ENCODE peak calls at places on chromosomes 2 and 18, in four cellular contexts. S is stomach, D is neural progenitor cell, W is psoas muscle. F is an unnamed sample. For H3K4me1, the result is how much of the 10 kb centered on the place peaks cover.

GRCh38 chr2:226795281-226796011 is 4.2 kb downstream of the IRS1 start:
- DNase-seq in D (no peak), W (peak), S (peak), F (peak)

GRCh38 chr2:65379721-65380171 is 52.7 kb downstream of the SPRED2 start:
- DNase-seq in S (no peak), W (no peak), D (no peak), F (no peak)

GRCh38 chr18:58882681-58883080 is 18.0 kb downstream of the ZNF532 start:
- DNase-seq in W (no peak), D (no peak), S (no peak), F (no peak)

GRCh38 chr2:33316314-33316713 is 160.1 kb upstream of the RASGRP3 start:
- DNase-seq in D (no peak), W (no peak), S (no peak), F (no peak)

GRCh38 chr2:142881619-142882018 is 4.2 kb downstream of the KYNU start:
- DNase-seq in S (no peak), D (no peak), W (no peak), F (no peak)

GRCh38 chr18:43486462-43486861 is 209.2 kb upstream of the SYT4 start:
- DNase-seq in W (no peak), S (peak), D (peak), F (no peak)

GRCh38 chr2:108268001-108268400 is 20.7 kb upstream of the SULT1C2 start:
- DNase-seq in D (no peak), S (no peak), W (no peak), F (no peak)

GRCh38 chr2:69200107-69200520 is 186.9 kb downstream of the GFPT1 start:
- DNase-seq in D (no peak), S (no peak), W (no peak), F (no peak)

GRCh38 chr2:12074126-12074883 is 327.9 kb downstream of the LPIN1 start:
- DNase-seq in S (no peak), W (no peak), D (peak), F (no peak)

GRCh38 chr2:228447266-228447915 is 265.9 kb upstream of the SPHKAP start:
- DNase-seq in W (no peak), S (no peak), D (no peak), F (no peak)

GRCh38 chr2:10452956-10453885 is 5.1 kb upstream of the ODC1 start:
- DNase-seq in D (peak), S (no peak), W (no peak), F (no peak)

GRCh38 chr2:86566158-86566827 is 3.0 kb upstream of the CHMP3 start:
- DNase-seq in W (no peak), S (no peak), D (no peak), F (no peak)

GRCh38 chr2:143128681-143129580 is at the start of gene ARHGAP15:
- DNase-seq in D (no peak), W (no peak), S (peak), F (no peak)

GRCh38 chr2:236568068-236568921 is 1.3 kb upstream of the ACKR3 start:
- DNase-seq in W (peak), S (peak), D (peak), F (peak)

GRCh38 chr2:55120634-55121359 is 70.5 kb upstream of the RTN4 start:
- DNase-seq in D (peak), S (no peak), W (peak), F (peak)

GRCh38 chr2:133264951-133265949 is 303.0 kb downstream of the NCKAP5 start:
- DNase-seq in S (peak), W (peak), D (peak), F (no peak)

GRCh38 chr2:55986001-55986400 is 62.4 kb upstream of the EFEMP1 start:
- DNase-seq in W (no peak), D (no peak), S (no peak), F (no peak)

GRCh38 chr2:240287496-240288086 is 147.1 kb upstream of the OTOS start:
- DNase-seq in W (peak), D (no peak), S (peak), F (no peak)

GRCh38 chr2:167294031-167294774 is 405.9 kb downstream of the XIRP2 start:
- DNase-seq in W (peak), D (peak), S (no peak), F (no peak)

GRCh38 chr2:43136862-43137261 is 89.5 kb downstream of the ZFP36L2 start:
- DNase-seq in S (no peak), W (no peak), D (no peak), F (no peak)

GRCh38 chr2:8737571-8738175 is 55.8 kb downstream of the ID2 start:
- DNase-seq in S (no peak), W (no peak), D (no peak), F (no peak)

GRCh38 chr2:146147448-146148012 is 1627.6 kb upstream of the ZEB2 start:
- DNase-seq in S (no peak), D (peak), W (no peak), F (no peak)

GRCh38 chr2:235472443-235472842 is 21.4 kb upstream of the AGAP1 start:
- DNase-seq in W (no peak), S (no peak), D (no peak), F (no peak)

GRCh38 chr2:220034356-220035121 is 407.1 kb downstream of the SLC4A3 start:
- DNase-seq in W (no peak), D (no peak), S (no peak), F (no peak)

GRCh38 chr2:10208736-10209135 is 86.2 kb downstream of the RRM2 start:
- DNase-seq in D (no peak), W (no peak), S (no peak), F (no peak)

GRCh38 chr2:26922638-26923466 is 47.6 kb upstream of the MAPRE3 start:
- DNase-seq in D (peak), W (peak), S (peak), F (peak)

GRCh38 chr2:77513191-77513590 is 9.0 kb downstream of the LRRTM4 start:
- DNase-seq in S (no peak), D (no peak), W (no peak), F (no peak)

GRCh38 chr2:202718614-202719013 is 83.8 kb downstream of the FAM117B start:
- DNase-seq in S (no peak), W (no peak), D (no peak), F (no peak)

GRCh38 chr2:233311241-233311926 is 3.8 kb downstream of the SAG start:
- DNase-seq in S (no peak), D (no peak), W (no peak), F (no peak)

GRCh38 chr2:8296340-8296739 is 385.5 kb upstream of the ID2 start:
- DNase-seq in D (no peak), W (no peak), S (no peak), F (no peak)

GRCh38 chr18:5546660-5547059 is 2.9 kb upstream of the EPB41L3 start:
- DNase-seq in D (peak), W (no peak), S (no peak), F (no peak)

GRCh38 chr2:182625814-182626213 is 90.2 kb upstream of the DNAJC10 start:
- DNase-seq in W (no peak), S (no peak), D (no peak), F (no peak)

GRCh38 chr2:48279347-48279746 is 250.6 kb upstream of the STON1 start:
- DNase-seq in S (no peak), D (peak), W (no peak), F (no peak)

GRCh38 chr2:24831736-24832421 is 38.7 kb downstream of the CENPO start:
- DNase-seq in W (peak), S (peak), D (peak), F (no peak)

GRCh38 chr2:72627059-72627458 is 198.8 kb downstream of the EXOC6B start:
- DNase-seq in W (no peak), D (no peak), S (no peak), F (no peak)

GRCh38 chr2:196403471-196403870 is 232.1 kb upstream of the STK17B start:
- DNase-seq in D (no peak), W (no peak), S (no peak), F (no peak)

GRCh38 chr2:70771446-70771845 is 3.4 kb upstream of the ADD2 start:
- DNase-seq in S (no peak), W (no peak), D (no peak), F (no peak)

GRCh38 chr2:121150713-121151112 is 134.3 kb downstream of the TFCP2L1 start:
- DNase-seq in D (no peak), S (no peak), W (no peak), F (no peak)
- H3K4me1 ChIP-seq in D (under half), S (under half), W (under half), F (under half)

GRCh38 chr2:31147645-31148044 is 9.4 kb upstream of the GALNT14 start:
- DNase-seq in D (no peak), W (no peak), S (no peak), F (no peak)

GRCh38 chr2:31150120-31150670 is 12.0 kb upstream of the GALNT14 start:
- DNase-seq in S (no peak), W (no peak), D (no peak), F (no peak)

GRCh38 chr2:31151501-31151900 is 13.3 kb upstream of the GALNT14 start:
- DNase-seq in S (no peak), W (no peak), D (no peak), F (no peak)
- TF ChIP-seq CTCF in S (no peak), W (no peak), D (no peak), F (no peak)

DNA sequence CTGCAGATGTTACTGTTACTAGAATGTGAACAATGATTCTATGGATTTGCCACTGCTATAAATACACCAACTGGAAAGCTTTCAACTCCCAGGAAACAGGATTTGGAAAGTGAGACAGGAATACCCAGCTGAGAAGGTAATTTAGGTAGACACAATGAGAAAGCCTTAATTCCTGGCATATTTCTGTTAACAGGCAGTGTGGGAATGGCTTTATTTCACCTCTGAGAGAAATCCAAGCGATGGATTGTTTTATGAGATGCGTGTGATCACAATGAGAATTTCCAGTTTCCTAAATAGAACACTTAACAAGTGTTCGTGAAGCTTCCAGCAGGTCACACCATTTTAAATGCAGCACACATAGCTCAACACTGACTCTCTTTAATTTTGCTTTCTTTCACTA is 133.0 kb downstream of the SLC8A1 start:
- DNase-seq in D (peak), S (no peak), W (no peak), F (no peak)
- H3K4me1 ChIP-seq in D (under half), S (under half), W (under half), F (under half)

DNA sequence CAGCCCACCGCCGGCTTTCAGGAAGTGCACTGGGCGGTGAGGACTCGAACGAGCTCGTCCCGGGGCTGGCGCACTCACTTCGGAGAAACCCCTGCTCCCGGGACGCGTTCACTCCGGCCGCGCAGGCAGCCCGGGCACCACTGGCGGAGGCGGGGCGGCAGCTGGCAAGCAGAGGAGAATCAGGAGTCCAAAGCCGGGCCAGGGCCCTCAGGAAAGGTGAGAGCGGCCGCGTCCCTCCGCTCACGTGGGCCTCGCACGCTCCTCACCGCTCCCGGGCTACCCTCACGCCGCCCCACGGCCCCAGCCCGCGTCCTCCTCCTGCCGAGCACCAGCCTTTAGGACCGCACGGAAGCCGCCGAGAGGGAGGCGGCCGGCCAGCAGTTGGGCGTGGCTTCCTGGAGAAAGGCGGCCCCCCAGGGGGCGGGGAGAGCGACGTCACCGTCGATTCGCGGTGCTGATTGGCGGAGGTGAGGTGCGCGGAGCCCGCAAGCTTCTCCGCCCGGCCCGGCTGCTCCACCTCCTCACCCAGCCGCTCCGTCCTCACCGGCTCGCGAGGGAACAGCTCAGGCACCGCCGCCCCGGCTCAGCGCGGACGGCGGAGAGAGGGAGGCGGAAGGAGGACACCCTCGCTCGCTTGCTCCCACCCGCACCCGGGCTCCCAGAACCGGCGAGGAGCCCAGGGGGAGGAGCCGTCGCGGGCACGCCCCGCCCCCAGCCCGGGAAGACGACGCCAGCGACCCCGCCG is at the start of gene ZCCHC2:
- DNase-seq in D (peak), W (peak), S (peak), F (peak)
- TF ChIP-seq CTCF in D (no peak), W (no peak), S (no peak), F (no peak)

GRCh38 chr2:112155331-112156151 is 17.4 kb downstream of the FBLN7 start:
- DNase-seq in W (no peak), S (peak), D (no peak), F (no peak)

GRCh38 chr2:112153501-112153900 is 15.3 kb downstream of the FBLN7 start:
- DNase-seq in S (peak), W (no peak), D (no peak), F (no peak)

GRCh38 chr2:112152476-112153178 is 14.4 kb downstream of the FBLN7 start:
- DNase-seq in S (peak), W (no peak), D (no peak), F (no peak)

GRCh38 chr2:112153179-112153490 is 14.9 kb downstream of the FBLN7 start:
- DNase-seq in S (peak), D (no peak), W (no peak), F (peak)

DNA sequence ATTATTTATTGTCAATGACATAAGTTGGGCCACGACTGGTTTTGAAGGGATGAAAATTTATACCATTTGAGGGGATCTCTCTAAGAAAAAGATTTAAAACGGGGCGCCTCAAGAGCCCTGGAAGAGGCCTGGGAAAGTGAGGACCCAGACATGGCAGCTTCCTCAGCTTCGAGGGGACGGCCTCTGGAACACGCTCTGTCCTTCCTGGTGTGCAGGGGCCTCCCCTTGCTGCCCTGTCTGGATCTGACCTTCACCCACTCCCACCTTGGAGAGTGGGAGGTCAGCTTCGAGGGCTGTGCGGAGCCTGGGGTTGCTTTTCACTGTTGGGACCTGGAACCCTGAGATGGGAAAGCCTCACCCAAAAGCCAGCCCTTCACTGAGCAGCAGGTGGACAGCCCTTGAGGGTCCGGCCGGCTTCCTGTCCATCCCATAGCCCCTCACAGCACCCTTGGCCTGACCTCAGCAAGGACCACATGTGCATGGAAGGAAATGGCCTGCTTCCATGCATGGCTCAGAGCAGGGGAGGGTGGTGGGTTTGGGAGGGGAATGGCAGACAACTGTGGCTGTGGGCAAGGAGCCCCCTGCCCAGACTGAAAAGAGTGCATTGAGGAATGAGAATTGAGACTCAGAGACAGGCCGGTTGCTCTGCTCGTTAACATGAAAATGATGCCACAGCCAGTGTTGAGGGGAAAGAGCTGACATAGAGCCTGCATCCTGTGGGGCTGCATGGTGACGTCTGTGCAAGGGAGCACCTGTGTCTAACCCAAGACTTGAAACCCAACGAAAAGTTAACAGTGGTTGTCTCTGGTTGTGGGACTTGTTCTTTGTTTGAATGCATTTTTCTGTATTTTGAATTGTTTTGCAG is 16.3 kb downstream of the FBLN7 start:
- DNase-seq in S (peak), W (no peak), D (no peak), F (no peak)
- H3K4me1 ChIP-seq in S (under half), W (under half), D (under half), F (under half)

GRCh38 chr2:225017713-225018112 is 24.6 kb downstream of the DOCK10 start:
- DNase-seq in W (no peak), D (no peak), S (no peak), F (no peak)
- TF ChIP-seq CTCF in W (no peak), D (peak), S (no peak), F (no peak)

DNA sequence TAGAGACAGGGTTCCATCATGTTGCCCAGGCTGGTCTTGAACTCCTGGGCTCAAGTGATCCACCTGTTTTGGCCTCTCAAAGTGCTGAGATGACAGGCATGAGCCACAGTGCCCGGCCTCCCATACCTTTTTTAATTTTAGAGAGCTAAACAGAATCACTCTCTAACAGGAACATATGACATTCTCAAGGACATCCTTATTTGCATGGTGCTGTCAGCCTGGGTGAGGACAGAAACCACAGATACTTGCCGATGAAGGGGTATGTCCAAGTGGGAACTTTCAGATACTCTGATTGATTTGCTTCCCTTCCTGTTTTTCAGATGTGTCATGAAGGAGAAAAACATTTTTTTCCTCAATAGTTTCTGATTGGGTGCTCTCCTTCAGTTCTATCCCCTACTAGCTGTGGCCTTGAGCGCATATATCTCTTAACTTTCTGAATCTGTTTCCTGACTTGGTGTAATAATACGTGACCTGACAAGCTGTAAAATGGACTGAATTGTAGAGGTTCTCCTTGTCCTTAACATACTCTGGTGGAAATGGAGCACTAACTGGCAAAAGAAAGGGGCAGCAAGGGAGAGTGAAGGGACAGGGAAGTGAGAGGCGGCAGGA is 49.6 kb downstream of the MYO3B start:
- DNase-seq in S (no peak), W (no peak), D (no peak), F (no peak)
- H3K4me1 ChIP-seq in S (under half), W (under half), D (under half), F (under half)

GRCh38 chr2:137913169-137913568 is 51.1 kb upstream of the HNMT start:
- DNase-seq in S (no peak), D (no peak), W (no peak), F (no peak)

GRCh38 chr2:137912358-137912757 is 51.9 kb upstream of the HNMT start:
- DNase-seq in S (no peak), W (no peak), D (no peak), F (no peak)

GRCh38 chr2:137910641-137911040 is 53.6 kb upstream of the HNMT start:
- DNase-seq in W (no peak), S (no peak), D (peak), F (no peak)
- TF ChIP-seq CTCF in W (peak), S (no peak), D (peak), F (peak)

DNA sequence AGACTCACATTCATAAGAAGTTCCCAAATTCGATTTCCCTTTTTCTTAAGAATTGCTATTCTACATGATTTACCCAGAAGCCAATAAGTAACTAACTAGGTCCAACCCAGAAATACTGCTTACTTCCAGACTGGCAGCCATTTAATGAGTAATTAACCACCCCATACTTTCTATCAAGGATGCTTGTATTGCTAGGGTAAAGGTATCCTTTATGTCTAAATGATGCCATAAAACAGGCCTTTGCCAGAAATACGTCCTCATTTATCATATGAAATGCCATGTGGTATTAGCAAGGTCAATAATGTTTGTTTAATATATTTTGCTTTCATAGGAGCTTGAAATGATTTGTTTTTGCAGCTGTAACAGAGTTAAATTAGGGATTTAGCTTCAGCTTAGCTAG is 56.1 kb downstream of the PLEKHM3 start:
- DNase-seq in D (no peak), S (no peak), W (no peak), F (no peak)
- H3K4me1 ChIP-seq in D (half or more), S (under half), W (under half), F (under half)

GRCh38 chr2:105768176-105768575 is 23.5 kb downstream of the NCK2 start:
- DNase-seq in S (no peak), D (no peak), W (no peak), F (no peak)

GRCh38 chr2:105770162-105770561 is 25.4 kb downstream of the NCK2 start:
- DNase-seq in W (no peak), D (no peak), S (no peak), F (no peak)

GRCh38 chr2:105768961-105769452 is 24.3 kb downstream of the NCK2 start:
- DNase-seq in D (peak), W (no peak), S (no peak), F (no peak)

GRCh38 chr2:105771841-105772240 is 27.1 kb downstream of the NCK2 start:
- DNase-seq in D (peak), S (no peak), W (no peak), F (no peak)

GRCh38 chr2:105769504-105769903 is 24.8 kb downstream of the NCK2 start:
- DNase-seq in S (no peak), W (no peak), D (peak), F (no peak)
- TF ChIP-seq CTCF in S (no peak), W (peak), D (peak), F (no peak)